ENCODE peak calls at places on chromosomes 12 and 14, in ten cellular contexts. G, M, Y, P, A, V, U, Q, N and Z are unnamed samples.

GRCh38 chr12:101933866-101934514 is 56.6 kb downstream of the DRAM1 start:
- DNase-seq in M (no peak), N (no peak), V (no peak), U (no peak), P (no peak), G (no peak), Q (no peak), Y (no peak), A (no peak), Z (no peak)

GRCh38 chr12:14910090-14910915 is 24.6 kb upstream of the MGP start:
- DNase-seq in Y (no peak), V (no peak), A (no peak), P (no peak), U (peak; percentile 89), Q (no peak), N (no peak), G (no peak), M (peak; percentile 82), Z (no peak)

GRCh38 chr12:112386726-112387125 is 4.5 kb upstream of the HECTD4 start:
- DNase-seq in M (peak; percentile 90), Q (no peak), N (no peak), Y (no peak), A (no peak), V (no peak), P (no peak), U (no peak), G (no peak), Z (no peak)

GRCh38 chr12:92469837-92470236 is 233.0 kb upstream of the PLEKHG7 start:
- DNase-seq in Y (no peak), G (no peak), M (peak; percentile 58), P (no peak), V (peak; percentile 76), U (peak; percentile 60), A (no peak), N (no peak), Q (no peak), Z (no peak)

GRCh38 chr12:54981796-54982195 is 2.8 kb downstream of the TESPA1 start:
- DNase-seq in V (no peak), M (no peak), P (no peak), Y (no peak), Q (no peak), N (no peak), G (no peak), A (no peak), U (no peak), Z (no peak)

GRCh38 chr14:54691525-54692260 is 124.8 kb downstream of the SAMD4A start:
- DNase-seq in G (no peak), P (peak; percentile 80), A (peak; percentile 71), Q (peak; percentile 92), M (peak; percentile 85), N (peak; percentile 78), Y (no peak), V (peak; percentile 86), U (peak; percentile 67), Z (peak; percentile 30)

GRCh38 chr12:19074700-19075099 is 54.8 kb upstream of the PLEKHA5 start:
- DNase-seq in U (no peak), M (no peak), A (no peak), N (no peak), Q (no peak), G (no peak), P (no peak), Y (no peak), V (no peak), Z (no peak)

GRCh38 chr12:21144309-21144708 is 13.3 kb downstream of the SLCO1B1 start:
- DNase-seq in M (no peak), P (no peak), G (no peak), Y (no peak), V (no peak), A (no peak), U (no peak), Q (no peak), N (no peak), Z (no peak)

GRCh38 chr12:118237908-118238307 is 102.0 kb downstream of the PEBP1 start:
- DNase-seq in N (no peak), Q (no peak), A (no peak), P (no peak), Y (no peak), G (no peak), V (no peak), U (peak; percentile 96), M (peak; percentile 70), Z (no peak)

GRCh38 chr12:92784795-92785562 is 82.2 kb downstream of the PLEKHG7 start:
- DNase-seq in A (peak; percentile 48), U (peak; percentile 83), G (peak; percentile 72), P (no peak), V (no peak), Y (no peak), N (no peak), Q (no peak), M (peak; percentile 84), Z (peak; percentile 75)

DNA sequence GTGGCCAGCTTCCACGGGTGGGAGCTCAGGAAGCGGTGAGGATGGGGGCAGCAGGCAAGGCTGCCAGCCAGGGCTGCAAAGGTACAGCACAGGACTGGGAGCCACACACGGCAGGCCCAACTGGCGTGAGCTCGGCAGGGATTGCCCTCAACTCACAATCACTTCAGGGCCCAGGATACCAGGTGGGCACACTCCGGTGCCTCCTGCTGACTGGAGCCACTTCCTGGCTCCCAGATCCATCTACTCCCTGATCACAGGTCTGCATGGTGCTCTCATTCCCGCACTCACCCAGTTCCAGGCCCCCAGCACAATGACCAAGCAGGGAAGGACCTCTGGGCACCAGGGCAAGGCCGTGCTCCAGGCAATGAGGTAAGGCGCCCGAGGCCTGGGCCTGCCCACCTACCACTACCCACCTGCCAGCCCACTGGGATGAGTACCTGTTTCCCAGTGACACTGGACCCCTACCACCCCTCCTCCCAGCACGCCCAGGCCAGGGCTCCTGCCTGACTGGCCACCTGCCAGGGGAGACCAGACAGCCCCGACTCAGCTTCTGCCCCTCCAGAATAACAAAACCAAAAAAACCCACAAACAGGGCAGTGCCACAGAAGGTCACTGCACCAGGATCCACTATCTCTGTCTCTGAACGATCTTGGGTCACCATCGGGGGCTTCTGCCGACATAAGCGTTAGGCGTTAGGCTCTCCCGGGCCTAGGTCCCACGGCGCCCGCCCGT is 1.8 kb downstream of the JAG2 start:
- DNase-seq in P (no peak), U (peak; percentile 44), N (no peak), A (no peak), M (no peak), Q (no peak), V (no peak), Y (no peak), G (no peak), Z (no peak)
- H3K4me3 ChIP-seq in P (no peak overlapping the region), U (peak overlapping the region; percentile 34), N (peak overlapping the region; percentile 48), A (no peak overlapping the region), M (no peak overlapping the region), Q (no peak overlapping the region), V (peak overlapping the region; percentile 73), Y (peak overlapping the region; percentile 25), G (no peak overlapping the region), Z (no peak overlapping the region)

GRCh38 chr12:16238661-16239060 is 38.8 kb downstream of the SLC15A5 start:
- DNase-seq in A (no peak), G (no peak), P (no peak), N (no peak), M (peak; percentile 85), Y (no peak), U (peak; percentile 48), Q (no peak), V (no peak), Z (no peak)

GRCh38 chr12:16241346-16241745 is 36.1 kb downstream of the SLC15A5 start:
- DNase-seq in G (no peak), P (no peak), Q (no peak), N (no peak), V (no peak), M (no peak), Y (no peak), U (no peak), A (no peak), Z (no peak)

GRCh38 chr12:16246264-16246663 is 31.2 kb downstream of the SLC15A5 start:
- DNase-seq in M (no peak), P (no peak), Q (no peak), G (no peak), U (peak; percentile 86), V (no peak), A (no peak), N (no peak), Y (no peak), Z (no peak)

GRCh38 chr12:16245199-16245598 is 32.3 kb downstream of the SLC15A5 start:
- DNase-seq in U (no peak), Y (no peak), M (no peak), N (no peak), Q (no peak), V (no peak), A (no peak), P (peak; percentile 26), G (no peak), Z (no peak)

GRCh38 chr12:16243487-16244412 is 33.7 kb downstream of the SLC15A5 start:
- DNase-seq in M (no peak), P (no peak), N (no peak), G (no peak), A (no peak), Q (no peak), Y (no peak), U (no peak), V (no peak), Z (no peak)
- H3K4me3 ChIP-seq in M (no peak overlapping the region), P (no peak overlapping the region), N (no peak overlapping the region), G (no peak overlapping the region), A (no peak overlapping the region), Q (no peak overlapping the region), Y (no peak overlapping the region), U (no peak overlapping the region), V (no peak overlapping the region), Z (no peak overlapping the region)

GRCh38 chr14:20878695-20879094 is 12.5 kb upstream of the RNASE3 start:
- DNase-seq in Q (no peak), G (no peak), V (no peak), Y (no peak), N (no peak), M (no peak), U (no peak), P (no peak), A (no peak), Z (no peak)

DNA sequence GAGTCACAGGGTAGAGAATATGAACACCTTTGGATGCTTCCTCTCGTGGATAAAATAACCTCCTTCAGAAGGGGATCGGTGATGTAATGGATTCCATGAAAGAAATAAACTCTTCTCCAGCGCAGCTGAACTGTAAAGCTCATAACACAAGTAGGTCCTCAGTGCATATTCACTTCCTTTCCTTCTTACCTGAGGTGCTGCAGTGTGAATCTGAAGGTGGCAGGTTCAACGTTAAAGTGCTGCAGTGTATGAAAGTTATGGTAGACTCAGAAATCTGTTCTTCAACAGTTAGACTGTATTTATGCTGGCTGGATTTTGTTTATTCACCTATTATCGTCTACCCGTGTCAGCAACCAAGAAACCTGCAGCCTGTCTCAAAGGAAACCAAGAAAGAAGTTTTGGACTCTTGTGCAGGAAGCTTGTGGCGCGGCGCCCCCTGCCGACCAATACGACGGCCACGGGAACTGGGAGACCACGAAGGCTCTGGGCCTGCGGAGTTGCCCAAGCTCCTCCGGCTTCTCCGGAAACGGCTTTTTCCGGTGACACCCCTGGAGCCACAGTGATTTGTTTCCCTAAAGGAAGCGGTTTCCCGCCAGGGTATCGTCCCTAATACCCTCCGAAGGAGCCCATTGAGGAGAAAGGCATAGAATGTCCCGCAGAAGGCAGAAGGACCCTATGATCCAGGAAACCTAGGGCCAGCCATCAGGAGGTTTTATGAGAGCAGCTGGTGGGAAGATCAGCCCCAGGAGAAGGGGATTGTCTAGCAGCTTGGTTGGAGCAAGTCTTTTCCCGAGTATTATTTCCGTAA is 17.6 kb upstream of the RNASE3 start:
- DNase-seq in Q (peak; percentile 84), G (peak; percentile 73), A (peak; percentile 70), U (peak; percentile 26), Y (peak; percentile 97), N (peak; percentile 92), P (peak; percentile 72), M (peak; percentile 83), V (peak; percentile 95), Z (peak; percentile 73)
- H3K4me3 ChIP-seq in Q (no peak overlapping the region), G (peak overlapping the region; percentile 11), A (peak overlapping the region; percentile 8), U (no peak overlapping the region), Y (no peak overlapping the region), N (no peak overlapping the region), P (no peak overlapping the region), M (no peak overlapping the region), V (peak overlapping the region; percentile 41), Z (no peak overlapping the region)

GRCh38 chr12:1972856-1973317 is 31.4 kb downstream of the DCP1B start:
- DNase-seq in U (no peak), P (peak; percentile 41), G (no peak), N (no peak), M (peak; percentile 36), V (no peak), Y (no peak), Q (peak; percentile 95), A (no peak), Z (no peak)
- H3K4me3 ChIP-seq in U (no peak overlapping the region), P (no peak overlapping the region), G (no peak overlapping the region), N (no peak overlapping the region), M (no peak overlapping the region), V (no peak overlapping the region), Y (no peak overlapping the region), Q (peak overlapping the region; percentile 13), A (no peak overlapping the region), Z (no peak overlapping the region)